ENCODE peak calls at places on chromosomes 13 and 19, in eight cellular contexts. F is AG09319; H is CD8-positive, alpha-beta T cell; P is cardiac fibroblast; N is fibroblast of lung; Z is AG10803; L is HCT116; V is adrenal gland. A is an unnamed sample.

GRCh38 chr13:98033277-98034247 is 80.1 kb downstream of the IPO5 start:
- DNase-seq in F (peak), H (no peak), P (peak), N (peak), Z (peak), L (peak), V (peak), A (peak)

GRCh38 chr13:23443878-23444277 is 10.4 kb upstream of the SACS start:
- DNase-seq in F (no peak), H (no peak), P (no peak), N (no peak), Z (no peak), L (no peak), V (no peak), A (no peak)

GRCh38 chr13:73767191-73767741 is 366.9 kb downstream of the KLF12 start:
- DNase-seq in F (no peak), H (no peak), P (no peak), N (peak), Z (no peak), L (no peak), V (no peak), A (no peak)

GRCh38 chr19:53511933-53512374 is 26.0 kb upstream of the ZNF331 start:
- DNase-seq in F (peak), H (peak), P (peak), N (peak), Z (peak), L (peak), V (peak), A (no peak)

GRCh38 chr13:84651288-84651687 is 769.0 kb upstream of the SLITRK1 start:
- DNase-seq in F (no peak), H (no peak), P (peak), N (peak), Z (peak), L (no peak), V (no peak), A (peak)

GRCh38 chr13:104204177-104204576 is 1138.0 kb upstream of the SLC10A2 start:
- DNase-seq in F (no peak), H (no peak), P (no peak), N (no peak), Z (no peak), L (no peak), V (no peak), A (no peak)

GRCh38 chr19:1864480-1865171 is 1.2 kb upstream of the KLF16 start:
- DNase-seq in F (no peak), H (peak), P (peak), N (peak), Z (peak), L (no peak), V (peak), A (no peak)

GRCh38 chr19:38375748-38376147 is 1.4 kb downstream of the PSMD8 start:
- DNase-seq in F (no peak), H (no peak), P (peak), N (peak), Z (peak), L (no peak), V (no peak), A (no peak)

GRCh38 chr13:50779443-50780200 is 63.9 kb downstream of the DLEU7 start:
- DNase-seq in F (no peak), H (no peak), P (no peak), N (no peak), Z (no peak), L (no peak), V (no peak), A (no peak)

GRCh38 chr19:48348039-48348438 is 15.7 kb downstream of the TMEM143 start:
- DNase-seq in F (peak), H (no peak), P (no peak), N (no peak), Z (peak), L (no peak), V (peak), A (no peak)

GRCh38 chr13:75415720-75416119 is 66.2 kb downstream of the TBC1D4 start:
- DNase-seq in F (peak), H (no peak), P (peak), N (peak), Z (peak), L (no peak), V (no peak), A (peak)

GRCh38 chr13:98599502-98600328 is 22.8 kb upstream of the STK24 start:
- DNase-seq in F (no peak), H (no peak), P (no peak), N (no peak), Z (peak), L (no peak), V (no peak), A (no peak)

GRCh38 chr13:39196957-39197644 is 158.8 kb downstream of the NHLRC3 start:
- DNase-seq in F (no peak), H (no peak), P (peak), N (peak), Z (no peak), L (no peak), V (no peak), A (no peak)

GRCh38 chr19:54473071-54473941 is at the start of gene CDC42EP5:
- DNase-seq in F (peak), H (no peak), P (peak), N (peak), Z (peak), L (no peak), V (peak), A (peak)

GRCh38 chr13:97261254-97262015 is 39.3 kb downstream of the MBNL2 start:
- DNase-seq in F (no peak), H (no peak), P (no peak), N (no peak), Z (no peak), L (no peak), V (no peak), A (no peak)

DNA sequence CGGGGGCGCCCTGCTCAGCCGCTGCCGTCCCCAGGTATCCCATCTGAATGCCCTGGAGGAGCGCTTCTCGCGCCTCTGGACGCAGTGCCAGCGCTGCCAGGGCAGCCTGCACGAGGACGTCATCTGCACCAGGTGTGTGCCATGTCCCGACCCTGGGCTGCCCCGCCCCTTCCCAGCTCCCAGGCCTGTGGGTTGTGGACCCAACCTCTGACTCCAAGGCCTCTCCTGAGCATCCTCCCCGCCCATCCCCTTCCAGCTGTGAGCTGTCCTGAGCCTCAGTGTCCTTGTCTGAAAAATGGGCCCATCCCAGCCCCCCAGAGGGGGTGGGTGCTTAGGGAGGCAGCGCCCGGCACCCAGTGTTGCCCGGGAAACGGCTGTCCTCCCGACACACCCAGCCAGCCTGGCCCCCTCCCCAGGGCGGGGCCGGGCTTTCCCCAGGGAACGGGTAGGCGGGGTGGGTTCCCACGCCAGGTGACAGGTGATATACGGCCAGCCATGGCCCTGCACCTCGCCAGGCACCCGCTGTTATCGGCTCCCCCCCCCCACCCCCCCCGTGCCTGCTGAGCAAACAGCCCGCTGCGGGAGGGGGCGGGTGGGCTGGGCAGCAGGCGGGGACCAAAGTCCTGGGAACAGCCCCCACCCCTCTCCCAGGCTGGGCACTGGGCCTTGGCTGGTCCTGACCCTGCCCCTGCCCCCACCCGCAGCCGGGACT is 1.4 kb upstream of the SPIB start:
- DNase-seq in F (no peak), H (no peak), P (no peak), N (no peak), Z (no peak), L (no peak), V (no peak), A (no peak)
- TF ChIP-seq CTCF in F (no peak), H (no peak), P (no peak), N (no peak), Z (no peak), L (no peak), V (no peak), A (no peak)

GRCh38 chr13:40197936-40198335 is 468.5 kb downstream of the FOXO1 start:
- DNase-seq in F (no peak), H (no peak), P (no peak), N (no peak), Z (no peak), L (no peak), V (no peak), A (no peak)

GRCh38 chr13:40204246-40204645 is 462.2 kb downstream of the FOXO1 start:
- DNase-seq in F (no peak), H (no peak), P (no peak), N (no peak), Z (no peak), L (no peak), V (no peak), A (no peak)

GRCh38 chr13:40205771-40206240 is 460.6 kb downstream of the FOXO1 start:
- DNase-seq in F (no peak), H (no peak), P (no peak), N (no peak), Z (no peak), L (no peak), V (no peak), A (no peak)

GRCh38 chr13:40197049-40197448 is 469.4 kb downstream of the FOXO1 start:
- DNase-seq in F (no peak), H (no peak), P (no peak), N (no peak), Z (no peak), L (no peak), V (no peak), A (no peak)

DNA sequence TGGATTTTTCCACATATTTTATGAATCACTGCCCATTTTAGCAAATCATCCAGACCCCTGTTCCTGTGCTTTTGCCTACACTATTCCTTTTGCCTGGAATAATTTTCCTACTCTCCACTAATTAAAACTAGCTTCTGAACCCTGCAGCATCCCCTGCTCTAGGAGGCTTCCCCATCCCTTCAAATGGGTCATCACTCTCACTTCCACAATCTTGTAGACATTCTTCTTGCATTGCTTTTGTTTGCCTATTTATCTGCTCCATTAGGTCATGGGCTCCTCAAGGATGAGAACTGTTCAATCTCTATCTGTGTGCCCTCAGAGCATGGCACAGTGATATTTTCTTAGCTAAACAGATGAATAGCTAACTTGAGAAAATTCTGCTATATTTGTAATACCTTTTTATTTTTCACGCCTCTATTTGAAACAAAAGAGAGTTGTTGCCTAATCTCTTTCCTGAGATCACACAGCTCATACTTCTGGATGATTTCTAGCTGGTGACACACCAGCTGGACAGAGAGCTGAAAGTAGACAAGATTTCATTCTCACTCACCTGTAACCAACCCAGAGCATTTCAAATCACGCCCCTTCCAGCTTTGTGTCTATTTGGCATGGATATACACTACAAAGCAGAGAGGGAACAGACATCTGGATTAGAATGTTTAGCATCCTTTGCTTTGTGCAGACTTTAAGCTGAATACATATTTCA is 466.0 kb downstream of the FOXO1 start:
- DNase-seq in F (no peak), H (no peak), P (no peak), N (no peak), Z (no peak), L (no peak), V (no peak), A (no peak)
- TF ChIP-seq CTCF in F (no peak), H (no peak), P (no peak), N (no peak), Z (no peak), L (no peak), V (no peak), A (no peak)

DNA sequence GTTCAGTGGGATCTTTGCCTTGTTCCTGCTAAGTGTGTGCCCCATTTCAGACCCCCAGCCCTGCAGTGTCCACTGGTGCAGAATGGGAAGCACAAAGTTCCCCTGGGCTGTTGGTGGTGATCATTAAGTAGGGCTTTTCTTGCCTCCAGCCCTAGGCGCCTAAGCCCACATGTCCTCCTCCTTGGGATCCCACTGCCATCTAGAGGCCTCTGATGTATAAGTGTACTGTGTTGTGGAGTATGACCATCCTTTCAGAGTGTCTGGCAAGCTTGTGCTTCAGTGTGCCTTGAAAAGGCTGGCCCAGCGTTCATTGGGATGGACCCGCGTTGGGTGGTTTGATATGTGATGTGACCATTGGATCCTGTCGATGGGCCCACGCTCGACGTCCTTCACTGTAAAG is 71.2 kb downstream of the WASF3 start:
- DNase-seq in F (no peak), H (no peak), P (peak), N (peak), Z (peak), L (no peak), V (no peak), A (no peak)
- TF ChIP-seq CTCF in F (peak), H (no peak), P (peak), N (peak), Z (peak), L (no peak), V (peak), A (peak)

GRCh38 chr13:42878721-42879120 is 97.3 kb downstream of the FAM216B start:
- DNase-seq in F (no peak), H (no peak), P (peak), N (no peak), Z (peak), L (no peak), V (no peak), A (no peak)

GRCh38 chr13:42885325-42885724 is 103.9 kb downstream of the FAM216B start:
- DNase-seq in F (no peak), H (no peak), P (peak), N (no peak), Z (no peak), L (no peak), V (no peak), A (no peak)

GRCh38 chr13:42880241-42880640 is 98.9 kb downstream of the FAM216B start:
- DNase-seq in F (no peak), H (no peak), P (peak), N (no peak), Z (peak), L (no peak), V (no peak), A (no peak)

GRCh38 chr13:42883142-42883541 is 101.8 kb downstream of the FAM216B start:
- DNase-seq in F (no peak), H (no peak), P (peak), N (no peak), Z (no peak), L (no peak), V (no peak), A (no peak)

DNA sequence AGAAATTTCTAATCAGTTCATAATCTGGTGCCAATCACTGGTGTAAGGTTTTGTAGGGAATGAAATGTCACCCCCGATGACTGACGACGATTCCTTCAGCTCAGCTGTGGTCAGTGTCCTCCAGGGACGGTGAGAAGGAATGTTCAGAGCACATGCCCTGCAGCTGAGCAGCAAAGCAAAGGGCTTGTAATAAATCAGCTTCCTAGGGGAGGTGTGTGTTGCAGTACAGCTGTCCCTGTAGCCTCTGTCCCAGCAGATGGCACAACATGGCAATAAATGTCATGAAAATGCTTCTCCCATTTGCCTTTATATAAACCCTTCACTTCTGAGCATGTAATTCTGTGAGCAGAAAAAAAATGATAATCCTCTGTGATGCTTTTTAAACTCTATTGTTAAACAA is 102.4 kb downstream of the FAM216B start:
- DNase-seq in F (peak), H (no peak), P (peak), N (peak), Z (peak), L (peak), V (peak), A (peak)
- TF ChIP-seq CTCF in F (peak), H (no peak), P (peak), N (no peak), Z (peak), L (no peak), V (peak), A (peak)

DNA sequence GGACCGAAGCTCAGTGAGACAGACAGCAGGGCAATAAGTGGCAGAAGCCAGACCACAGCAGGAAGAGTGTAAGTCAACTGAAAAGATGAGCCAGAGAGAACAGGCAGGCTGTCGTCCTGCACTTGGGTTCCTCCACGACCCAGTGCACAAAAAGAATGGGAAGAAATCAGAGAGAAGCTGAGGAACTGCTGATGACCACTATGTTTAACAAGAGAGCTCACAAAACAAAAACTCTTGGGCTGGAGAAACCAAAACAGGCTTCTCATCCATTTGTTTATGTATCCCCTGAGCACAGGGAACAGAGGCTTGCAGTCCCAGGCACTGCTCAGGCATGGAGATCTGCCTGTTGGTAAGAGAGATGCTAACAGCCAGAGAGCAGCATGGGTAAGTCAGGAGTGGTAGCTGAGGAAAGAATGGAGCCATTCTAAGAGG is 14.0 kb downstream of the AKAP8L start:
- DNase-seq in F (no peak), H (no peak), P (no peak), N (no peak), Z (no peak), L (no peak), V (no peak), A (no peak)
- TF ChIP-seq CTCF in F (no peak), H (no peak), P (no peak), N (no peak), Z (no peak), L (no peak), V (no peak), A (no peak)

GRCh38 chr19:19515764-19516519 is at the start of gene NDUFA13:
- DNase-seq in F (peak), H (peak), P (peak), N (peak), Z (peak), L (peak), V (peak), A (peak)

GRCh38 chr19:19517235-19517619 is 1.2 kb downstream of the NDUFA13 start:
- DNase-seq in F (no peak), H (no peak), P (no peak), N (no peak), Z (no peak), L (no peak), V (no peak), A (no peak)

GRCh38 chr19:19513671-19514070 is 1.7 kb downstream of the TSSK6 start:
- DNase-seq in F (no peak), H (no peak), P (no peak), N (no peak), Z (no peak), L (no peak), V (no peak), A (no peak)

GRCh38 chr19:19514215-19514633 is 1.1 kb downstream of the TSSK6 start:
- DNase-seq in F (peak), H (no peak), P (peak), N (peak), Z (peak), L (no peak), V (peak), A (no peak)

DNA sequence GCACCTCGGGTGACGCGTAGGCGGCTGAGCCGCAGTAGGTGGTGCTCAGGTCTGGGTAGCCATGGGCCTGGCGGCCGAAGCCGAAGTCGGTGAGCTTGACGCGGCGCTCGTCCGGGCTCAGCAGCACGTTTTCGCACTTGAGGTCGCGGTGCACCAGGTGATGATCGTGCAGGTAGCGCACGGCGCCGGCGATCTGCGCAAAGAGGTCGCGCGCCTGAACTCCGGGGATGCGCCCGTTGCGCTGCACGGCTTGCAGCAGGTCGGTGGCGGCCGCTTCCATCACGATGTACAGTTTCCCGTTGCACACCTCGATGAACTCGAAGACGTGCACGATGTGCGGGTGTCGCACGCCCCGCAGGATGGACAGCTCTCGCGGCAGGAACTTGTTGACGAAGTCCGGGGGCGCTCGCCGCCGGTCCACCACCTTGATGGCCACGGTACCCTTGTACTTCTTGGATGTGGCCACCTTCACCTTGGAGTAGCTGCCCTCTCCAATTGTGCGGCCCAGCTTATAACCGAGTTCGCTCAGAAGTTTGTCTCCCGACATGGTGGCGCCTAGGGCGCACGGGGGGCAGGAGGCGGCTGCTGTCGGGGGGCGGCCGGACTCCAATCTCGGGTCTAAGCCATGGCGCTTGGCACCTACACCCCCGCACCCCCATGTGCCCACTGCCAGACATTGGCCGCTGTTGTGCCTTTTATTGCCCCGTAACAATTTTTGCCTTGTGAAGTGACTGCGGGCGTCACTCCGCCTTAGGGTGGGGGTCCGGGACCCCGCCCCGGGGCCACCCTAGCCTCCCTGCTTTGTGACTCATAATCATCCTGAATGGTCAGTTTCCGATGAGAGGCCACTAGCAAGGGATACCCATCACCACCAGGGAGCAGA is at the start of gene TSSK6:
- DNase-seq in F (no peak), H (no peak), P (no peak), N (no peak), Z (no peak), L (no peak), V (no peak), A (no peak)
- TF ChIP-seq CTCF in F (peak), H (no peak), P (no peak), N (peak), Z (no peak), L (no peak), V (no peak), A (no peak)